ENCODE peak calls at places on chromosomes 5 and 9, in five cellular contexts. U is H1, K is GM12878, Y is HepG2, E is K562. C is an unnamed sample.

GRCh38 chr5:31753700-31754461 is 115.0 kb downstream of the PDZD2 start:
- DNase-seq in U (peak), K (no peak), Y (no peak), E (no peak), C (peak)

GRCh38 chr5:107808671-107809137 is 138.0 kb upstream of the EFNA5 start:
- DNase-seq in U (peak), K (no peak), Y (peak), E (no peak), C (peak)

GRCh38 chr9:76571288-76572204 is 112.6 kb downstream of the GCNT1 start:
- DNase-seq in U (no peak), K (peak), Y (no peak), E (no peak), C (peak)

GRCh38 chr5:146290318-146290717 is 48.3 kb upstream of the POU4F3 start:
- DNase-seq in U (no peak), K (no peak), Y (no peak), E (no peak), C (no peak)

GRCh38 chr5:103441523-103441922 is 121.1 kb downstream of the NUDT12 start:
- DNase-seq in U (no peak), K (no peak), Y (no peak), E (no peak), C (peak)

GRCh38 chr5:77312411-77312810 is 101.9 kb downstream of the PDE8B start:
- DNase-seq in U (no peak), K (no peak), Y (no peak), E (no peak), C (no peak)

GRCh38 chr5:30469691-30470090 is 723.8 kb upstream of the CDH6 start:
- DNase-seq in U (no peak), K (no peak), Y (no peak), E (no peak), C (no peak)

GRCh38 chr5:138905541-138905940 is 30.4 kb upstream of the LRRTM2 start:
- DNase-seq in U (no peak), K (no peak), Y (no peak), E (no peak), C (no peak)

GRCh38 chr9:92745881-92746280 is 18.8 kb downstream of the BICD2 start:
- DNase-seq in U (no peak), K (no peak), Y (no peak), E (no peak), C (no peak)

GRCh38 chr5:154923441-154924430 is 14.3 kb downstream of the GEMIN5 start:
- DNase-seq in U (no peak), K (no peak), Y (no peak), E (no peak), C (no peak)
- H3K27ac ChIP-seq in U (no peak), K (no peak), Y (no peak), E (no peak), C (no peak)

GRCh38 chr9:120868676-120869359 is 8.2 kb downstream of the PHF19 start:
- DNase-seq in U (peak), K (peak), Y (no peak), E (peak), C (peak)
- TF ChIP-seq CREB1 in U (peak), K (no peak), Y (no peak), E (no peak), C (no peak)

GRCh38 chr5:93585753-93586385 is 2.8 kb downstream of the NR2F1 start:
- DNase-seq in U (no peak), K (no peak), Y (no peak), E (no peak), C (peak)
- H3K27ac ChIP-seq in U (no peak), K (no peak), Y (peak), E (no peak), C (no peak)

GRCh38 chr5:65925094-65925600 is 1.2 kb upstream of the ERBIN start:
- DNase-seq in U (peak), K (peak), Y (peak), E (peak), C (peak)
- TF ChIP-seq CREB1 in U (peak), K (peak), Y (no peak), E (peak), C (no peak)

GRCh38 chr5:16740046-16740445 is 123.2 kb upstream of the RETREG1 start:
- DNase-seq in U (no peak), K (no peak), Y (no peak), E (no peak), C (no peak)

GRCh38 chr5:16741007-16741406 is 124.2 kb upstream of the RETREG1 start:
- DNase-seq in U (no peak), K (no peak), Y (peak), E (no peak), C (peak)

GRCh38 chr5:16742938-16743337 is 126.1 kb upstream of the RETREG1 start:
- DNase-seq in U (no peak), K (no peak), Y (peak), E (no peak), C (no peak)

GRCh38 chr5:16737620-16738364 is 121.0 kb upstream of the RETREG1 start:
- DNase-seq in U (peak), K (no peak), Y (peak), E (no peak), C (peak)

DNA sequence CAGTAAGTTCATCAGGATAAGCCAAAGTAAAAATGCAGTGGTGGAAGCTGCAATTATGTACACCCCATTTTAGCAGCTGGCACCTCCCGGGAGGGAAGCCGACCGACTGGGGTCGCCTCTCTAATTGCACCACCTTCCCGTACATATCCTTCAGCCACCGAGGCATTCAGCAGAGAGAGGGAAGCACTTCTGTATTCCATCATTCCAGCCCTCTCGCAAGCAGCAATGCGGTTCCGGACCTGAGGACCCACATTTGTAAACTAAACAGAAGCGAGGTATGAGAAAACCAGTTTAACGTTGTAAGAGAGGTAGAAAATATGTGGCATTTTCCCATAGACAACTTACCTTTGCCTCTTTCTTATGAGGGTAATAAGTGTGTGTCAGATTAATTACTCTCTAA is 123.7 kb upstream of the RETREG1 start:
- DNase-seq in U (no peak), K (no peak), Y (no peak), E (no peak), C (no peak)
- H3K27ac ChIP-seq in U (peak), K (no peak), Y (no peak), E (no peak), C (peak)

GRCh38 chr5:37791321-37791720 is 48.5 kb downstream of the GDNF start:
- DNase-seq in U (no peak), K (no peak), Y (no peak), E (no peak), C (no peak)

GRCh38 chr5:37789991-37790390 is 49.9 kb downstream of the GDNF start:
- DNase-seq in U (no peak), K (no peak), Y (no peak), E (no peak), C (no peak)

GRCh38 chr5:37787742-37788141 is 52.1 kb downstream of the GDNF start:
- DNase-seq in U (no peak), K (no peak), Y (peak), E (no peak), C (no peak)

DNA sequence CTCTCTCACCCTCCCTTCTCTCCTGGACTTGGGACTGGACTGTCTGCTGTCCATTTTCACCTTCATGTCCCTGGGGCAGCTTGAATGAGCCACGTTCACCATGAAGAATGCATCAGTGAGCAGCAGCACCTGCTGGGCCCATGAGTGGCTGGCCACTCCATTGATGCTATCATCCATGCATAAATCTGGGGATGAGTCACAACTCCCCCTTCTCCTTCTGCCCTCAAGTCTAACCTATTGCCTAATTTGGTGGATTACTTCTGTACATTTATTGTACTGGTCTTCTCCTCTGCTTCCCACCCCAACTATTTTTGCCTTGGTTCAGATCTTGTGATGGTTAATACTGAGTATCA is 46.9 kb downstream of the GDNF start:
- DNase-seq in U (no peak), K (no peak), Y (no peak), E (no peak), C (no peak)
- TF ChIP-seq CREB1 in U (no peak), K (no peak), Y (no peak), E (no peak), C (no peak)

GRCh38 chr5:34609951-34610431 is 46.1 kb upstream of the RAI14 start:
- DNase-seq in U (no peak), K (no peak), Y (no peak), E (no peak), C (peak)
- H3K27ac ChIP-seq in U (no peak), K (no peak), Y (no peak), E (no peak), C (peak)